ENCODE peak calls at places on chromosomes 1 and 21, in five cellular contexts. Q is HFF-Myc, E is prostate gland, G is spleen, S is bronchial epithelial cell. K is an unnamed sample.

GRCh38 chr1:226679303-226679702 is 59.8 kb downstream of the ITPKB start:
- DNase-seq in G (no peak), Q (no peak), S (no peak), E (no peak), K (no peak)

GRCh38 chr1:243483084-243483845 is 227.4 kb downstream of the SDCCAG8 start:
- DNase-seq in E (no peak), G (no peak), Q (no peak), S (no peak), K (no peak)

GRCh38 chr1:157992031-157992568 is 1.3 kb upstream of the KIRREL1 start:
- DNase-seq in S (peak), Q (no peak), E (peak), G (no peak), K (peak)

GRCh38 chr1:26279598-26280332 is at the start of gene SH3BGRL3:
- DNase-seq in S (peak), Q (no peak), G (peak), E (peak), K (peak)

GRCh38 chr1:56483104-56483503 is 96.3 kb downstream of the PLPP3 start:
- DNase-seq in S (no peak), E (no peak), G (no peak), Q (no peak), K (no peak)

GRCh38 chr1:7839526-7839925 is 13.3 kb downstream of the UTS2 start:
- DNase-seq in S (no peak), E (no peak), Q (no peak), G (no peak), K (no peak)

GRCh38 chr1:164794310-164794709 is 235.3 kb downstream of the PBX1 start:
- DNase-seq in G (no peak), S (peak), Q (peak), E (peak), K (no peak)

GRCh38 chr1:111475706-111476105 is 1.9 kb downstream of the C1orf162 start:
- DNase-seq in Q (no peak), S (no peak), G (no peak), E (no peak), K (no peak)

GRCh38 chr21:39529026-39529425 is 77.3 kb downstream of the SH3BGR start:
- DNase-seq in G (no peak), S (no peak), Q (no peak), E (no peak), K (no peak)

GRCh38 chr1:55081188-55081904 is 42.0 kb downstream of the PCSK9 start:
- DNase-seq in E (no peak), G (no peak), Q (no peak), S (peak), K (no peak)

GRCh38 chr1:76668046-76668445 is 199.2 kb upstream of the ST6GALNAC5 start:
- DNase-seq in Q (no peak), G (no peak), S (no peak), E (no peak), K (no peak)

GRCh38 chr1:205003358-205004145 is 39.5 kb upstream of the CNTN2 start:
- DNase-seq in E (peak), S (no peak), Q (no peak), G (no peak), K (no peak)

GRCh38 chr1:231806623-231807470 is 180.3 kb downstream of the DISC1 start:
- DNase-seq in Q (no peak), S (peak), E (no peak), G (peak), K (peak)

GRCh38 chr1:11713095-11713494 is 21.6 kb downstream of the DRAXIN start:
- DNase-seq in Q (no peak), E (no peak), G (no peak), S (no peak), K (no peak)

GRCh38 chr1:157963713-157964112 is 29.7 kb upstream of the KIRREL1 start:
- DNase-seq in Q (no peak), G (peak), S (peak), E (peak), K (peak)

GRCh38 chr1:98797506-98797905 is 136.0 kb downstream of the SNX7 start:
- DNase-seq in G (no peak), Q (no peak), S (no peak), E (no peak), K (no peak)

GRCh38 chr1:216750031-216750627 is 26.9 kb upstream of the ESRRG start:
- DNase-seq in E (peak), G (no peak), Q (peak), S (peak), K (peak)

GRCh38 chr1:9093096-9093495 is 23.7 kb upstream of the SLC2A5 start:
- DNase-seq in G (no peak), S (no peak), Q (no peak), E (no peak), K (no peak)

GRCh38 chr1:10730985-10731384 is 65.5 kb downstream of the CASZ1 start:
- DNase-seq in G (no peak), S (peak), Q (peak), E (no peak), K (no peak)

GRCh38 chr1:31111290-31111951 is 45.9 kb upstream of the PUM1 start:
- DNase-seq in G (no peak), E (peak), S (peak), Q (no peak), K (peak)

GRCh38 chr1:232018512-232019340 is 392.1 kb downstream of the DISC1 start:
- DNase-seq in S (no peak), E (no peak), G (no peak), Q (no peak), K (no peak)

DNA sequence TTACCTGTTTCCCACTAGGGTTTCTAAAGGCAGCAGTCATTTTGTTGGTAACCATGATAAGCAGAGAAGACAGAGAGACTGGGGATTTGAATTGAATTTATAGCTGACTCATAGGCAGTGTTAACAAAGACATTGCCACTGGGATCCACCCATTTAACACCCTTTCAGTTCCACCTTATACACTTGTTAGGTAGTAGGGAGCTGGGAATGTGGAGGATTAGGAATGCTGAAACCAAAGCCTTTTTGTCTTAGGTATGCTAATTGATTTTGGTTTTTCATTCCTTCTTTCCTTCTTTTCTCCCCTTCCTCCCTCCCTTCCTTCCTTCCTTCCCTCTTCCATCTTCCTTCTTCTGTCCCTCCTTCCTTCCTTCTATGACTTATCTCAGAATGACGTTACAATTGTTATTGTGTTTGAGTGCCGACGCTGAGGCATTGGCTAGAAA is 7.5 kb upstream of the EVI5 start:
- DNase-seq in E (no peak), Q (no peak), S (peak), G (no peak), K (no peak)
- H3K4me3 ChIP-seq in E (no peak), Q (no peak), S (no peak), G (no peak), K (no peak)

DNA sequence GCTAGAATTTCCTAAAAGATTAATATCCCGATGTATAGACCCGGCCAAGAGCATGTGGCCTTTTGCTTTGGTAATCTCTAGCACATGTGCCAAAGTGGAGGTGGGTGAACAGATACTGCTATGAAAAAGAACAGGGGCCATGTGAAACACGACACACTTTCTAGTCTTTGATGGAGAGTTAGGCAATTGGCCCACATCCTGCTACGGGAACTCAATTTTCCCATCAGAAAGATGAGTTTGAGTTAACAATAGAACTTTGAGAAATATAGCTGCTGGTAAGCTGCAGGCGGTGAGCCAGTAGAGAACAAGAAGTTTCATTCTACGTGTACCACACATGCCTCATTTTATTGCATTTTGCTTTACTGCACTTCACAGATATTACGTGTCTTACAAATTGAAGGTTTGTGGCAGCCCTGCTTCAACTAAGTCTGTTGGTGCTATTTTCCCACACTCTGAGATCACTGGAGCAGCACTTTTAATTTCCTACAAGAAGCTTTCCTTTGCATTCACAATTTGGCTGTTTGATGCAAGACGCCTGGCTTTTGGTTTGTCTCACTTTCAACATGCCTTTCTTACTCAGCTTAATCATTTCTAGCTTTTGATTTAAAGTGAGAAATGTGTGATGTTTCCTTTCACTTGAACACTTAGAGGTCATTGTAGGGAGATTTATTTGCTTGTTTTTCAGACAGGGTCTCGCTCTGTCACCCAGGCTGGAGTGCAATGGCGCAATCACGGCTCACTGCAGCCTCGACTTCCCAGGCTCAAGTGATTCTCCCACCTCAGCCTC is 46.3 kb downstream of the HTR6 start:
- DNase-seq in Q (no peak), S (no peak), E (no peak), G (no peak), K (no peak)
- TF ChIP-seq CTCF in Q (no peak), S (no peak), E (no peak), G (no peak), K (no peak)

GRCh38 chr1:46242918-46243317 is 4.6 kb upstream of the RAD54L start:
- DNase-seq in G (no peak), E (no peak), Q (no peak), S (no peak), K (no peak)

GRCh38 chr1:46246548-46247432 is 773 bp upstream of the RAD54L start:
- DNase-seq in Q (no peak), E (no peak), G (peak), S (no peak), K (peak)

GRCh38 chr1:46244656-46245371 is 2.7 kb upstream of the RAD54L start:
- DNase-seq in Q (no peak), E (no peak), S (peak), G (no peak), K (no peak)

GRCh38 chr1:46247433-46248121 is at the start of gene RAD54L:
- DNase-seq in Q (peak), S (peak), E (peak), G (peak), K (peak)

DNA sequence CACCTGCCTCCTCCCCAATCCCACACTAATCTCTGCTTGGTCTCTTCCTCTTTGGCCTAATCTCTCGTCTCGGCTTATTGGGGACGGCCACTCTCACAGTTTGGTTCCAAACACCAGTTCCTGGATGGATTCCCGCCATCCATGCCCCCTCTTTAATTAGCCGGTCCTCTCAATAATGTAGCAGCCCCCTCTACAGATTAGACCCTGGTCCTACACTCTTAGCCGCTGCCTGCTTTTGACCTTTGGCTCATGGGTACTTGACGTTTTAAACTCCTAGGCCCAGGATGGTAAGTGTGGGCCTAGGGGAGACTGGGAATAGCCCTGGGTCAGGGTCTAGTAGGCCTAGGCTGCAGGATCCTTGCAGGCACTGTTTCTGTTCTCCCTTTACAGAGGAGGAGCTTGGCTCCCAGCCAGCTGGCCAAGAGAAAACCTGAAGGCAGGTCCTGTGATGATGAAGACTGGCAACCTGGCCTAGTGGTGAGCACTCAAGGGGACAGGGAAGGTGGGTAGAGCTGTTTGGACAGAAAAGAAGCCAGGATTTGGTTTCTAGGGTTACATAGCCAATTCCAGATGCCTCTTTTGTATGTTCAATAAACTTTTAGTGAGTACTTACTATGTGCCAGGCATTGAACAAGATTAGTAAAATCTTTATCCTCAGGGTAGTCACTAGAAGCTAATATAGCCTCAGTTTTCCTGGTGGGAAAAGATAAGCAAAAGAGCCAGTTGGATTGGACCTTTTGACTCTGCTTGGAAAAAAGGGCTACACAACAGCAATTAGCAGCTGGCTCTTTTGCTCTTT is 758 bp downstream of the RAD54L start:
- DNase-seq in Q (no peak), G (peak), E (no peak), S (peak), K (no peak)
- H3K4me3 ChIP-seq in Q (peak), G (peak), E (peak), S (peak), K (peak)

GRCh38 chr1:32179443-32180185 is at the start of gene TXLNA:
- DNase-seq in G (peak), E (peak), S (peak), Q (no peak), K (peak)
- TF ChIP-seq CTCF in G (no peak), E (peak), S (no peak), Q (peak), K (no peak)

GRCh38 chr1:37034301-37035013 is at the start of gene GRIK3:
- DNase-seq in Q (no peak), S (no peak), G (no peak), E (no peak), K (no peak)
- H3K4me3 ChIP-seq in Q (no peak), S (no peak), G (no peak), E (no peak), K (peak)

GRCh38 chr21:37915941-37916794 is at the start of gene KCNJ6:
- DNase-seq in G (no peak), Q (no peak), S (no peak), E (peak), K (peak)
- TF ChIP-seq CTCF in G (no peak), Q (peak), S (peak), E (peak), K (peak)

GRCh38 chr1:147853391-147853790 is 49.2 kb upstream of the GJA8 start:
- DNase-seq in Q (no peak), S (peak), G (no peak), E (no peak), K (no peak)

GRCh38 chr1:147850737-147851136 is 51.9 kb upstream of the GJA8 start:
- DNase-seq in G (no peak), E (no peak), S (peak), Q (no peak), K (no peak)

GRCh38 chr1:147851149-147851548 is 51.4 kb upstream of the GJA8 start:
- DNase-seq in G (no peak), Q (no peak), S (peak), E (no peak), K (no peak)

GRCh38 chr1:147849097-147849873 is 53.3 kb upstream of the GJA8 start:
- DNase-seq in S (peak), G (no peak), E (no peak), Q (no peak), K (no peak)

DNA sequence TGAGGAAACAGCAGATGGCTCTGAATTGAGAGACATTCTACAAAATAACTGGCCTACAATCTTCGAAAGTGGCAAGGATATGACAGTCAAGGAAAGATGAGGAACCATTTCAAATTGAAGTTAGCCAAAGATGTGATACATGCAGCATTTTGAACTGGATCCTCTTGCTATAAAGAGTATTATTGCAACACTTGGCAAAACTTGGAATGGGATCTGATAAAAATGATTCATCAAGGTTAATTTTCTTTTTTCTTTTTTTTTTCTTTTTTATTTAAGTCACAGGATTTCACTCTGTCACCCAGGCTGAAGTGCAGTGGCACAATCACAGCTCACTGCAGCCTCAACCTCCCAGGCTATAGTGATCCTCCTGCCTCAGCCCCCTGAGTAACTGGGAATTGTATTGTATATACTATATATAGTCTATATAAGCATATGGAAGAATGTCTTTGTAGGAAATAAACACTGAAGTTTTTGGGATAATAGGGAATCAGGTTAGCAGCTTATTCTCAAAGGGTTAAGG is 49.8 kb upstream of the GJA8 start:
- DNase-seq in E (no peak), Q (no peak), S (peak), G (no peak), K (no peak)
- H3K4me3 ChIP-seq in E (no peak), Q (no peak), S (no peak), G (no peak), K (no peak)

DNA sequence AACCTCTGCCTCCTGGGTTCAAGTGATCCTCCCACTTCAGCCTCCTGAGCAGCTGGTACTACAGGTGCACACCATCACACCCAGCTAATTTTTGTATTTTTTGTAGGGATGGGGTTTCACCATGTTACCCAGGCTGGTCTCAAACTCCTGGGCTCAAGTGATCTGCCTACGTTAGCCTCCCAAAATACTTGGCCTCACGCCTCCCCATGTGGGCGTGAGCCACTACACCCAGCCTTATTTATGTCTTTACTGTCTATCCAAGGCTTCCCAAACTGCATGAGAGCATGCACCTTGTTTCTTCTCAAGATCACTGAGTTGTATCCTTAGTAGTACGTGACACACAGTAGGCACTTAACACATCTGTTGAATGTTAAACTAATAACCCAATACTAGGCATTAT is 14.3 kb downstream of the WASF2 start:
- DNase-seq in Q (no peak), S (no peak), E (no peak), G (no peak), K (no peak)
- TF ChIP-seq CTCF in Q (no peak), S (no peak), E (no peak), G (no peak), K (no peak)

K was measured in heart left ventricle.